ENCODE peak calls at places on chromosomes 16 and 17, in nine cellular contexts. U, B, E, Y, G, D, A, L and T are unnamed samples.

GRCh38 chr17:67074781-67075180 is 30.4 kb downstream of the CACNG1 start:
- DNase-seq in B (no peak), U (no peak), L (no peak), E (no peak), G (no peak), A (no peak), D (no peak), Y (no peak), T (no peak)

GRCh38 chr16:15523092-15523541 is 88.7 kb downstream of the BMERB1 start:
- DNase-seq in Y (no peak), G (no peak), A (peak), L (no peak), D (no peak), U (peak), E (no peak), B (no peak), T (no peak)

GRCh38 chr16:4339909-4340308 is 11.2 kb downstream of the PAM16 start:
- DNase-seq in L (peak), A (peak), E (no peak), U (no peak), B (no peak), Y (no peak), G (no peak), D (no peak), T (no peak)

GRCh38 chr17:17315142-17315821 is 12.1 kb downstream of the NT5M start:
- DNase-seq in U (no peak), L (peak), G (no peak), D (no peak), B (no peak), Y (no peak), A (no peak), E (no peak), T (no peak)

GRCh38 chr16:21121150-21121549 is 29.5 kb downstream of the DNAH3 start:
- DNase-seq in U (no peak), E (no peak), L (no peak), Y (no peak), A (no peak), B (no peak), G (no peak), D (no peak), T (no peak)

GRCh38 chr17:70563301-70563820 is 394.0 kb downstream of the KCNJ2 start:
- DNase-seq in D (no peak), A (peak), Y (peak), U (no peak), B (no peak), E (no peak), L (peak), G (no peak), T (peak)

GRCh38 chr16:20901441-20902112 is 1.0 kb downstream of the LYRM1 start:
- DNase-seq in B (no peak), L (peak), A (peak), Y (peak), U (peak), D (peak), G (no peak), E (peak), T (peak)

GRCh38 chr17:29840884-29841283 is 89.1 kb downstream of the SSH2 start:
- DNase-seq in Y (peak), B (peak), D (no peak), L (no peak), E (no peak), A (no peak), U (no peak), G (no peak), T (peak)

GRCh38 chr16:47734987-47735594 is 274.0 kb downstream of the PHKB start:
- DNase-seq in L (no peak), B (no peak), D (no peak), U (peak), A (no peak), Y (no peak), G (no peak), E (no peak), T (no peak)

GRCh38 chr17:29165800-29166506 is 14.2 kb downstream of the MYO18A start:
- DNase-seq in B (no peak), A (no peak), E (no peak), L (no peak), D (no peak), Y (no peak), U (no peak), G (no peak), T (no peak)